ENCODE peak calls at places on chromosome 18, in eight cellular contexts. One of them, this sample, is unnamed.

GRCh38 chr18:60935046-60935445 is 398.2 kb upstream of the CDH20 start:
- DNase-seq in A549: no peak
- DNase-seq in testis: no peak
- DNase-seq in choroid plexus epithelial cell: peak; percentile 11
- DNase-seq in fibroblast of pulmonary artery: no peak
- DNase-seq in uterus: no peak
- DNase-seq in left ventricle myocardium inferior: no peak
- DNase-seq in K562: no peak
- DNase-seq in this sample: no peak

GRCh38 chr18:55228191-55228590 is 268.9 kb upstream of the CCDC68 start:
- DNase-seq in A549: no peak
- DNase-seq in testis: no peak
- DNase-seq in choroid plexus epithelial cell: peak; percentile 80
- DNase-seq in fibroblast of pulmonary artery: no peak
- DNase-seq in uterus: no peak
- DNase-seq in left ventricle myocardium inferior: no peak
- DNase-seq in K562: no peak
- DNase-seq in this sample: no peak

GRCh38 chr18:47709556-47709955 is 220.9 kb downstream of the SMAD2 start:
- DNase-seq in A549: no peak
- DNase-seq in testis: no peak
- DNase-seq in choroid plexus epithelial cell: no peak
- DNase-seq in fibroblast of pulmonary artery: no peak
- DNase-seq in uterus: no peak
- DNase-seq in left ventricle myocardium inferior: no peak
- DNase-seq in K562: no peak
- DNase-seq in this sample: no peak

GRCh38 chr18:24734058-24734457 is 273.6 kb downstream of the HRH4 start:
- DNase-seq in A549: no peak
- DNase-seq in testis: peak; percentile 67
- DNase-seq in choroid plexus epithelial cell: peak; percentile 2
- DNase-seq in fibroblast of pulmonary artery: no peak
- DNase-seq in uterus: no peak
- DNase-seq in left ventricle myocardium inferior: no peak
- DNase-seq in K562: peak; percentile 15
- DNase-seq in this sample: peak; percentile 31

GRCh38 chr18:62715829-62716678 is 713 bp downstream of the PHLPP1 start:
- DNase-seq in A549: peak; percentile 14
- DNase-seq in testis: peak; percentile 30
- DNase-seq in choroid plexus epithelial cell: peak; percentile 75
- DNase-seq in fibroblast of pulmonary artery: peak; percentile 67
- DNase-seq in uterus: peak; percentile 48
- DNase-seq in left ventricle myocardium inferior: peak; percentile 57
- DNase-seq in K562: peak; percentile 45
- DNase-seq in this sample: peak; percentile 77

GRCh38 chr18:10352671-10353070 is 101.8 kb upstream of the APCDD1 start:
- DNase-seq in A549: no peak
- DNase-seq in testis: no peak
- DNase-seq in choroid plexus epithelial cell: no peak
- DNase-seq in fibroblast of pulmonary artery: no peak
- DNase-seq in uterus: no peak
- DNase-seq in left ventricle myocardium inferior: no peak
- DNase-seq in K562: no peak
- DNase-seq in this sample: no peak

GRCh38 chr18:63299837-63300787 is 19.5 kb downstream of the BCL2 start:
- DNase-seq in A549: no peak
- DNase-seq in testis: no peak
- DNase-seq in choroid plexus epithelial cell: peak; percentile 26
- DNase-seq in fibroblast of pulmonary artery: no peak
- DNase-seq in uterus: no peak
- DNase-seq in left ventricle myocardium inferior: no peak
- DNase-seq in K562: no peak
- DNase-seq in this sample: no peak

GRCh38 chr18:12242658-12243260 is 11.4 kb upstream of the CIDEA start:
- DNase-seq in A549: no peak
- DNase-seq in testis: no peak
- DNase-seq in choroid plexus epithelial cell: no peak
- DNase-seq in fibroblast of pulmonary artery: no peak
- DNase-seq in uterus: no peak
- DNase-seq in left ventricle myocardium inferior: no peak
- DNase-seq in K562: no peak
- DNase-seq in this sample: no peak

GRCh38 chr18:59620381-59620780 is 76.8 kb downstream of the CCBE1 start:
- DNase-seq in A549: no peak
- DNase-seq in testis: no peak
- DNase-seq in choroid plexus epithelial cell: no peak
- DNase-seq in fibroblast of pulmonary artery: no peak
- DNase-seq in uterus: no peak
- DNase-seq in left ventricle myocardium inferior: no peak
- DNase-seq in K562: no peak
- DNase-seq in this sample: peak; percentile 83

GRCh38 chr18:41058351-41059125 is 896.5 kb upstream of the PIK3C3 start:
- DNase-seq in A549: no peak
- DNase-seq in testis: no peak
- DNase-seq in choroid plexus epithelial cell: no peak
- DNase-seq in fibroblast of pulmonary artery: no peak
- DNase-seq in uterus: no peak
- DNase-seq in left ventricle myocardium inferior: no peak
- DNase-seq in K562: no peak
- DNase-seq in this sample: no peak

GRCh38 chr18:12296457-12296856 is 11.6 kb upstream of the TUBB6 start:
- DNase-seq in A549: no peak
- DNase-seq in testis: no peak
- DNase-seq in choroid plexus epithelial cell: no peak
- DNase-seq in fibroblast of pulmonary artery: no peak
- DNase-seq in uterus: peak; percentile 15
- DNase-seq in left ventricle myocardium inferior: no peak
- DNase-seq in K562: no peak
- DNase-seq in this sample: no peak

GRCh38 chr18:52045946-52046345 is 294.1 kb upstream of the DCC start:
- DNase-seq in A549: no peak
- DNase-seq in testis: no peak
- DNase-seq in choroid plexus epithelial cell: peak; percentile 1
- DNase-seq in fibroblast of pulmonary artery: no peak
- DNase-seq in uterus: no peak
- DNase-seq in left ventricle myocardium inferior: no peak
- DNase-seq in K562: no peak
- DNase-seq in this sample: no peak

GRCh38 chr18:45109271-45109670 is 428.6 kb downstream of the SETBP1 start:
- DNase-seq in A549: no peak
- DNase-seq in testis: no peak
- DNase-seq in choroid plexus epithelial cell: no peak
- DNase-seq in fibroblast of pulmonary artery: no peak
- DNase-seq in uterus: no peak
- DNase-seq in left ventricle myocardium inferior: no peak
- DNase-seq in K562: no peak
- DNase-seq in this sample: no peak

GRCh38 chr18:50422286-50422898 is 47.5 kb downstream of the SKA1 start:
- DNase-seq in A549: no peak
- DNase-seq in testis: no peak
- DNase-seq in choroid plexus epithelial cell: no peak
- DNase-seq in fibroblast of pulmonary artery: peak; percentile 31
- DNase-seq in uterus: no peak
- DNase-seq in left ventricle myocardium inferior: no peak
- DNase-seq in K562: no peak
- DNase-seq in this sample: no peak

GRCh38 chr18:59871711-59872362 is 28.0 kb upstream of the PMAIP1 start:
- DNase-seq in A549: no peak
- DNase-seq in testis: no peak
- DNase-seq in choroid plexus epithelial cell: peak; percentile 40
- DNase-seq in fibroblast of pulmonary artery: no peak
- DNase-seq in uterus: no peak
- DNase-seq in left ventricle myocardium inferior: no peak
- DNase-seq in K562: no peak
- DNase-seq in this sample: no peak

GRCh38 chr18:36349552-36349951 is 52.0 kb downstream of the FHOD3 start:
- DNase-seq in A549: no peak
- DNase-seq in testis: no peak
- DNase-seq in choroid plexus epithelial cell: no peak
- DNase-seq in fibroblast of pulmonary artery: no peak
- DNase-seq in uterus: no peak
- DNase-seq in left ventricle myocardium inferior: no peak
- DNase-seq in K562: no peak
- DNase-seq in this sample: peak; percentile 45

GRCh38 chr18:36352384-36352783 is 54.9 kb downstream of the FHOD3 start:
- DNase-seq in A549: no peak
- DNase-seq in testis: peak; percentile 66
- DNase-seq in choroid plexus epithelial cell: peak; percentile 81
- DNase-seq in fibroblast of pulmonary artery: peak; percentile 96
- DNase-seq in uterus: no peak
- DNase-seq in left ventricle myocardium inferior: no peak
- DNase-seq in K562: no peak
- DNase-seq in this sample: peak; percentile 87

GRCh38 chr18:36350211-36350610 is 52.7 kb downstream of the FHOD3 start:
- DNase-seq in A549: no peak
- DNase-seq in testis: no peak
- DNase-seq in choroid plexus epithelial cell: no peak
- DNase-seq in fibroblast of pulmonary artery: no peak
- DNase-seq in uterus: no peak
- DNase-seq in left ventricle myocardium inferior: no peak
- DNase-seq in K562: no peak
- DNase-seq in this sample: no peak

GRCh38 chr18:36348971-36349417 is 51.5 kb downstream of the FHOD3 start:
- DNase-seq in A549: no peak
- DNase-seq in testis: no peak
- DNase-seq in choroid plexus epithelial cell: no peak
- DNase-seq in fibroblast of pulmonary artery: no peak
- DNase-seq in uterus: no peak
- DNase-seq in left ventricle myocardium inferior: no peak
- DNase-seq in K562: no peak
- DNase-seq in this sample: no peak

DNA sequence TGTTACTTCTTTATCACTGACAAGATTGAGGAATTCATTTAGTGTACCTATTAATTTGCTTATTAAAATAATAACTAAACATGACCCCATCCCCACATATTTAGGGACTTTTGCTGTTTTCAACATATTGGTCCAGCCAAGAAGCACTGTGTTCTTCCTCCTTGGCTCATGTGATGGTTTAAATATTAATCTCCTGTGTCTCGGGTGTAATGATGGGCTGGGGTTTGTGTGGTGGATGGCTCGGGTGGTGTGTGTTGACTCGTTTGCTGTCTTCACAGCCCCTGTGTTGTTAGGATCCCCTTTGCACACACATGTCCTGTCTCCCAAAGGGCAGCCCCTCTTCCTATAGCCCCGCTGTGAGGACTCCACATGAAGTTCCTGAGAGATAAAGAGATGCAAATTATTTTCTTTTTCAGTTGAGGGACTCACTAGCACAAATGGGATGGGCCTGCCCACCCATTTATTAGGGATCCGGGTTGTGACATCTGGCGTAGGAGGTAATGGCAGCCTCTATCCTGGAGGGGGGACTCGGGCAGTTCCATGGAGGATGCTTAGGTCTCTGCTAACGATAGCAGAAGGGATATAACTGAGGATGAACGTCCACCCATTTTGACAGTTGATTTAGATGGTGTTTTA is 53.4 kb downstream of the FHOD3 start:
- DNase-seq in A549: no peak
- DNase-seq in testis: no peak
- DNase-seq in choroid plexus epithelial cell: no peak
- DNase-seq in fibroblast of pulmonary artery: no peak
- DNase-seq in uterus: no peak
- DNase-seq in left ventricle myocardium inferior: no peak
- DNase-seq in K562: no peak
- DNase-seq in this sample: no peak
- H3K4me3 ChIP-seq in A549: no peak overlapping the region
- H3K4me3 ChIP-seq in testis: no peak overlapping the region
- H3K4me3 ChIP-seq in choroid plexus epithelial cell: no peak overlapping the region
- H3K4me3 ChIP-seq in fibroblast of pulmonary artery: no peak overlapping the region
- H3K4me3 ChIP-seq in uterus: no peak overlapping the region
- H3K4me3 ChIP-seq in left ventricle myocardium inferior: no peak overlapping the region
- H3K4me3 ChIP-seq in K562: no peak overlapping the region
- H3K4me3 ChIP-seq in this sample: no peak overlapping the region

DNA sequence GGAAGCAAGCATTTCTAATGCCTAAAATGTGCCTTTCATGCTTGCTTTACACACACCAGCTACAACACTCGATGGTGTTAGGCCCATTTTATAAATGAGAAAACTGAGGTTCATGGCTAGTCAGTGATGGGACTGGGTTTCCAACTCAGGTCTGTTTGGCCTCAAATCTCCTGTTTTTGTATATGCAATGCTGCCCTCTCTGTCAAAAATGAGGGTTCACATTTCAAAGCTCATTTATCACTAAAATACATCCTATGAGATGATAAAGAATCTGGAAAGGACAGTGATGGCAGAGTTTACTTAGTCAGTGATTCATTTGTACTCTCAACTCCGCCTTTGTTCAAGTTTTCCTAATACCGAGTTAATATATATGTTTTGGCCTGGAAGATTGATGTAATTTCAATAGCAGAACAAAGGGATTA is 92.3 kb downstream of the KCTD1 start:
- DNase-seq in A549: no peak
- DNase-seq in testis: no peak
- DNase-seq in choroid plexus epithelial cell: peak; percentile 47
- DNase-seq in fibroblast of pulmonary artery: no peak
- DNase-seq in uterus: no peak
- DNase-seq in left ventricle myocardium inferior: no peak
- DNase-seq in K562: no peak
- DNase-seq in this sample: peak; percentile 42
- TF ChIP-seq CTCF in A549: peak; percentile 34
- TF ChIP-seq CTCF in testis: no peak
- TF ChIP-seq CTCF in choroid plexus epithelial cell: peak; percentile 28
- TF ChIP-seq CTCF in fibroblast of pulmonary artery: no peak
- TF ChIP-seq CTCF in uterus: no peak
- TF ChIP-seq CTCF in left ventricle myocardium inferior: no peak
- TF ChIP-seq CTCF in K562: no peak
- TF ChIP-seq CTCF in this sample: no peak

DNA sequence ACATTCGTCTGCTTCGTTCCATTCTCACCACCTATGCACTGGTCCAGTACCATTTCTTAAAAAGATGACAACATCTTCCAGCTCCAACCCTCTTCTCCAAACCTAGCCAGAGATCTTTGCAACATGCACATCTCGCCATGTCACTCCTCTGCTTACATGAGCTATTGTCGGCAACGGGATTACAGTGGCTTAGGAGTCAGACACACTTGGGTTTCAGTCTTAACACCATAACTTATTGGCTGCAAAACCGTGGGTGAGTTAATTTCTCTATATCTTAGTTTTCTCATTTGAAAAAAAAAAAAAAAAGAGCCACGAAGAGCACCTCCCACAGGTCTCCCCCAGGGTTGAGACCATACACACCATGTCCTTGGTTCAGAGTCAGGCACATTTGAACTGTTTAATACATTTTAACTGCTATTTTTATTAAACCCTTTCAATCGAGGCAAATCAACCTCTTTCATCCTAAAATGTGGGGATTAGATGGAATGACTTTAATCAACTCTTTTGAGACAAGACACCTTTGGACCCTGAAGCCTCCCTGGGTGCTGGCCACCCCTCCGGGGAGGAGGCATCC is 889 bp downstream of the ANKRD29 start:
- DNase-seq in A549: no peak
- DNase-seq in testis: no peak
- DNase-seq in choroid plexus epithelial cell: no peak
- DNase-seq in fibroblast of pulmonary artery: no peak
- DNase-seq in uterus: no peak
- DNase-seq in left ventricle myocardium inferior: no peak
- DNase-seq in K562: no peak
- DNase-seq in this sample: no peak
- H3K4me3 ChIP-seq in A549: peak overlapping the region; percentile 79
- H3K4me3 ChIP-seq in testis: peak overlapping the region; percentile 59
- H3K4me3 ChIP-seq in choroid plexus epithelial cell: no peak overlapping the region
- H3K4me3 ChIP-seq in fibroblast of pulmonary artery: peak overlapping the region; percentile 49
- H3K4me3 ChIP-seq in uterus: peak overlapping the region; percentile 37
- H3K4me3 ChIP-seq in left ventricle myocardium inferior: peak overlapping the region; percentile 81
- H3K4me3 ChIP-seq in K562: no peak overlapping the region
- H3K4me3 ChIP-seq in this sample: peak overlapping the region; percentile 41

GRCh38 chr18:7174359-7175107 is 56.4 kb upstream of the LRRC30 start:
- DNase-seq in A549: no peak
- DNase-seq in testis: peak; percentile 92
- DNase-seq in choroid plexus epithelial cell: peak; percentile 26
- DNase-seq in fibroblast of pulmonary artery: peak; percentile 48
- DNase-seq in uterus: no peak
- DNase-seq in left ventricle myocardium inferior: no peak
- DNase-seq in K562: no peak
- DNase-seq in this sample: peak; percentile 17
- TF ChIP-seq CTCF in A549: no peak
- TF ChIP-seq CTCF in testis: peak; percentile 56
- TF ChIP-seq CTCF in choroid plexus epithelial cell: peak; percentile 15
- TF ChIP-seq CTCF in fibroblast of pulmonary artery: peak; percentile 7
- TF ChIP-seq CTCF in uterus: no peak
- TF ChIP-seq CTCF in left ventricle myocardium inferior: peak; percentile 14
- TF ChIP-seq CTCF in K562: peak; percentile 15
- TF ChIP-seq CTCF in this sample: peak; percentile 6